ENCODE peak calls at places on chromosome 14, in four cellular contexts. S is HL-60, X is K562, W is GM12878. D is an unnamed sample.
A peak's percentile ranks its signal among the peaks of the same experiment; 100 is the strongest.

GRCh38 chr14:21712039-21712438 is 38.4 kb upstream of the OR4E1 start:
- DNase-seq in S (no peak), X (no peak), W (no peak), D (no peak)

GRCh38 chr14:105760691-105761344 is 234.4 kb downstream of the TMEM121 start:
- DNase-seq in S (no peak), X (no peak), W (no peak), D (no peak)

GRCh38 chr14:55582741-55583140 is 2.7 kb downstream of the KTN1 start:
- DNase-seq in S (no peak), X (no peak), W (no peak), D (no peak)

GRCh38 chr14:58536975-58537374 is 100.8 kb upstream of the DACT1 start:
- DNase-seq in S (no peak), X (no peak), W (no peak), D (no peak)

GRCh38 chr14:39847852-39848251 is 415.6 kb upstream of the FBXO33 start:
- DNase-seq in S (no peak), X (no peak), W (no peak), D (no peak)

GRCh38 chr14:69093551-69094421 is 59.1 kb downstream of the DCAF5 start:
- DNase-seq in S (no peak), X (no peak), W (no peak), D (no peak)

GRCh38 chr14:71533396-71533795 is 398.8 kb upstream of the RGS6 start:
- DNase-seq in S (no peak), X (no peak), W (no peak), D (no peak)

GRCh38 chr14:22176930-22177329 is 412.1 kb downstream of the DAD1 start:
- DNase-seq in S (no peak), X (no peak), W (no peak), D (no peak)

GRCh38 chr14:52313903-52314481 is at the start of gene PTGER2:
- DNase-seq in S (peak; percentile 92), X (peak; percentile 77), W (no peak), D (peak; percentile 31)

GRCh38 chr14:74953686-74954085 is 1.7 kb downstream of the PGF start:
- DNase-seq in S (no peak), X (no peak), W (no peak), D (no peak)

GRCh38 chr14:74955229-74955999 is at the start of gene PGF:
- DNase-seq in S (no peak), X (peak; percentile 80), W (no peak), D (no peak)

GRCh38 chr14:74954947-74955228 is 509 bp downstream of the PGF start:
- DNase-seq in S (no peak), X (no peak), W (no peak), D (no peak)

GRCh38 chr14:74952697-74953484 is 2.5 kb downstream of the PGF start:
- DNase-seq in S (no peak), X (no peak), W (no peak), D (no peak)

GRCh38 chr14:74954232-74954946 is 1.0 kb downstream of the PGF start:
- DNase-seq in S (no peak), X (peak; percentile 40), W (no peak), D (no peak)
- TF ChIP-seq SPI1 in S (no peak), X (no peak), W (no peak), D (no peak)

GRCh38 chr14:32202941-32203882 is at the start of gene RNU6-8:
- DNase-seq in S (peak; percentile 73), X (peak; percentile 81), W (peak; percentile 57), D (peak; percentile 54)

GRCh38 chr14:32202468-32202865 is 602 bp downstream of the RNU6-8 start:
- DNase-seq in S (no peak), X (no peak), W (no peak), D (no peak)

GRCh38 chr14:32201816-32202467 is at the start of gene RNU6-7:
- DNase-seq in S (peak; percentile 4), X (no peak), W (no peak), D (no peak)

GRCh38 chr14:32200368-32201195 is 1.3 kb upstream of the RNU6-7 start:
- DNase-seq in S (no peak), X (no peak), W (no peak), D (no peak)

GRCh38 chr14:32201196-32201815 is 539 bp upstream of the RNU6-7 start:
- DNase-seq in S (peak; percentile 60), X (peak; percentile 85), W (no peak), D (peak; percentile 32)
- TF ChIP-seq POLR2AphosphoS5 in S (no peak), X (no peak), W (no peak), D (no peak)

GRCh38 chr14:101120636-101121398 is 217.3 kb upstream of the RTL1 start:
- DNase-seq in S (peak; percentile 93), X (no peak), W (no peak), D (no peak)
- TF ChIP-seq SPI1 in S (peak; percentile 92), X (peak; percentile 26), W (no peak), D (no peak)

GRCh38 chr14:104676694-104677505 is 12.5 kb upstream of the INF2 start:
- DNase-seq in S (no peak), X (peak; percentile 33), W (no peak), D (no peak)
- TF ChIP-seq POLR2AphosphoS5 in S (no peak), X (no peak), W (no peak), D (no peak)

DNA sequence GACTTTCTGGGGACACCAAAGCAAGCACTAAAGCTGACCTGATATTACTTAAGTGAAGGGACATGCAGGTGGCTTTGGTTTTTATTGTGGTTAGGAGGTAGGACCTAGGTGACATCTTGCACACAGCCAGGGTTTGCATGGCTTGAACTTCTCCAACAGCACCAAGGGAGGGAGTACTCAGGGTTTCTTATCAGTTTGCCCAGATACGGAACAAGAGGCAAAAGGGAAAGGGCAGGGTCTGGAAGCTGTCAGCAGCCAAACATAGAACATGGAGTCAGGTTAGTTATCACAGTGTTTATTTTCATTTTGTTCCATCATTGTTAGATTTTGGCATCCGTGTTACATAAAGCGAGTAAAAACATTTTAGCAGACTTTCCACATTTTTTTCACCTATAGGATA is 186.3 kb upstream of the CLEC14A start:
- DNase-seq in S (no peak), X (no peak), W (no peak), D (no peak)
- TF ChIP-seq SPI1 in S (no peak), X (no peak), W (no peak), D (no peak)

D was measured in GM12891.